ENCODE peak calls at places on chromosome 5, in eight cellular contexts. H, K, R, Z, X, Y, M and F are unnamed samples.

GRCh38 chr5:107783551-107783950 is 112.8 kb upstream of the EFNA5 start:
- DNase-seq in X (no peak), K (no peak), H (no peak), M (no peak), Y (no peak), Z (no peak), R (peak), F (no peak)

GRCh38 chr5:37478495-37478894 is 99.4 kb downstream of the WDR70 start:
- DNase-seq in Z (no peak), R (no peak), H (no peak), X (no peak), M (no peak), K (no peak), Y (no peak), F (no peak)

GRCh38 chr5:173535976-173536639 is 80.3 kb downstream of the BOD1 start:
- DNase-seq in X (no peak), K (no peak), Y (no peak), R (peak), M (no peak), H (no peak), Z (no peak), F (no peak)

GRCh38 chr5:155727512-155728145 is 599.3 kb upstream of the SGCD start:
- DNase-seq in K (no peak), X (no peak), H (no peak), Z (no peak), R (peak), M (no peak), Y (peak), F (no peak)

GRCh38 chr5:157204765-157205164 is 24.1 kb downstream of the ITK start:
- DNase-seq in Y (no peak), R (no peak), K (no peak), Z (no peak), X (no peak), M (no peak), H (no peak), F (no peak)

GRCh38 chr5:139207302-139208000 is 9.3 kb upstream of the SIL1 start:
- DNase-seq in R (no peak), Y (no peak), K (no peak), X (no peak), H (no peak), Z (no peak), M (no peak), F (no peak)

GRCh38 chr5:125891326-125891725 is 531.9 kb upstream of the GRAMD2B start:
- DNase-seq in K (no peak), H (no peak), R (peak), Y (no peak), M (peak), X (no peak), Z (no peak), F (no peak)

GRCh38 chr5:115815006-115815692 is 1.3 kb downstream of the CDO1 start:
- DNase-seq in M (no peak), Y (no peak), K (no peak), X (no peak), R (peak), Z (no peak), H (no peak), F (no peak)

GRCh38 chr5:76547242-76547890 is 75.8 kb downstream of the F2RL2 start:
- DNase-seq in M (no peak), R (no peak), Z (no peak), X (no peak), Y (no peak), K (no peak), H (no peak), F (no peak)

GRCh38 chr5:83956386-83956785 is 235.7 kb upstream of the HAPLN1 start:
- DNase-seq in H (no peak), K (no peak), X (no peak), Y (no peak), R (peak), Z (no peak), M (no peak), F (no peak)

GRCh38 chr5:141439411-141440141 is 9.3 kb downstream of the PCDHGA12 start:
- DNase-seq in R (peak), M (no peak), X (no peak), Z (no peak), Y (no peak), H (no peak), K (no peak), F (no peak)

GRCh38 chr5:2857837-2858236 is 106.4 kb upstream of the IRX2 start:
- DNase-seq in Y (no peak), M (no peak), R (no peak), K (no peak), Z (no peak), X (no peak), H (no peak), F (no peak)

GRCh38 chr5:173324115-173325001 is 3.9 kb downstream of the STC2 start:
- DNase-seq in M (peak), K (no peak), X (peak), Z (no peak), Y (no peak), R (peak), H (peak), F (no peak)

GRCh38 chr5:96807099-96807654 is 568 bp downstream of the ERAP1 start:
- DNase-seq in X (peak), Z (peak), K (peak), M (peak), R (peak), H (peak), Y (peak), F (peak)

GRCh38 chr5:150512368-150512747 is 4.4 kb downstream of the NDST1 start:
- DNase-seq in R (no peak), K (no peak), M (peak), X (no peak), Y (no peak), Z (no peak), H (peak), F (no peak)

GRCh38 chr5:137400571-137400970 is 98.6 kb downstream of the SPOCK1 start:
- DNase-seq in M (no peak), X (no peak), H (no peak), Z (no peak), R (no peak), Y (no peak), K (no peak), F (no peak)

GRCh38 chr5:121793791-121794190 is 57.9 kb upstream of the FTMT start:
- DNase-seq in M (no peak), R (no peak), K (no peak), X (no peak), Z (no peak), H (no peak), Y (no peak), F (no peak)

GRCh38 chr5:73121109-73121443 is 701 bp downstream of the TMEM171 start:
- DNase-seq in X (no peak), Z (no peak), H (no peak), K (no peak), R (peak), Y (no peak), M (no peak), F (no peak)

GRCh38 chr5:73278693-73279092 is 105.7 kb downstream of the TMEM174 start:
- DNase-seq in H (no peak), M (no peak), X (no peak), R (no peak), Y (no peak), K (no peak), Z (no peak), F (no peak)

GRCh38 chr5:168685566-168685965 is 106.4 kb upstream of the PANK3 start:
- DNase-seq in Y (no peak), X (no peak), H (no peak), K (no peak), M (no peak), R (no peak), Z (no peak), F (no peak)

GRCh38 chr5:92715946-92716345 is 865.1 kb downstream of the NR2F1-AS1 start:
- DNase-seq in Z (no peak), M (no peak), K (no peak), R (no peak), H (no peak), Y (no peak), X (no peak), F (no peak)

GRCh38 chr5:176189857-176190256 is 48.4 kb upstream of the SIMC1 start:
- DNase-seq in X (no peak), M (no peak), Z (no peak), K (no peak), H (no peak), R (no peak), Y (no peak), F (peak)

GRCh38 chr5:170522211-170523128 is 18.6 kb downstream of the KCNIP1 start:
- DNase-seq in M (peak), R (peak), H (no peak), X (peak), K (peak), Z (no peak), Y (no peak), F (peak)

GRCh38 chr5:149799119-149799623 is 69.1 kb downstream of the PPARGC1B start:
- DNase-seq in R (peak), X (peak), Z (no peak), Y (no peak), H (peak), M (peak), K (peak), F (no peak)

GRCh38 chr5:176508603-176509002 is 28.6 kb downstream of the RNF44 start:
- DNase-seq in K (no peak), H (no peak), Y (no peak), X (no peak), M (no peak), Z (no peak), R (peak), F (no peak)